ENCODE peak calls at places on chromosome 12, in six cellular contexts. V is GM12865, I is NCI-H1694 treated with DMSO at 0.1 percent for 48 hours, Q is HTR-8/SVneo, M is amniotic stem cell, B is posterior cingulate gyrus. P is an unnamed sample.

GRCh38 chr12:108807476-108807875 is 49.9 kb downstream of the SSH1 start:
- DNase-seq in V (no peak), I (no peak), Q (no peak), M (no peak), B (no peak), P (no peak)

GRCh38 chr12:73421832-73422231 is 1115.8 kb upstream of the ATXN7L3B start:
- DNase-seq in V (no peak), I (no peak), Q (peak), M (no peak), B (no peak), P (no peak)

GRCh38 chr12:1863823-1864222 is 43.5 kb downstream of the LRTM2 start:
- DNase-seq in V (no peak), I (no peak), Q (no peak), M (no peak), B (no peak), P (no peak)

GRCh38 chr12:55955800-55956508 is 9.9 kb downstream of the PMEL start:
- DNase-seq in V (peak), I (no peak), Q (peak), M (peak), B (no peak), P (no peak)

GRCh38 chr12:12717586-12718381 is 616 bp downstream of the CDKN1B start:
- DNase-seq in V (no peak), I (peak), Q (no peak), M (no peak), B (no peak), P (no peak)

GRCh38 chr12:103503546-103504480 is 8.0 kb upstream of the C12orf42 start:
- DNase-seq in V (peak), I (no peak), Q (no peak), M (no peak), B (no peak), P (no peak)

GRCh38 chr12:71521125-71521524 is 81.5 kb downstream of the LGR5 start:
- DNase-seq in V (no peak), I (no peak), Q (no peak), M (no peak), B (no peak), P (no peak)

GRCh38 chr12:95634622-95635621 is 83.6 kb upstream of the USP44 start:
- DNase-seq in V (no peak), I (no peak), Q (no peak), M (no peak), B (no peak), P (no peak)

GRCh38 chr12:53476769-53477209 is 22.5 kb downstream of the MAP3K12 start:
- DNase-seq in V (no peak), I (peak), Q (no peak), M (no peak), B (no peak), P (no peak)

GRCh38 chr12:122893208-122894151 is 2.4 kb downstream of the VPS37B start:
- DNase-seq in V (no peak), I (no peak), Q (no peak), M (no peak), B (no peak), P (no peak)

GRCh38 chr12:26768611-26769603 is 64.1 kb downstream of the ITPR2 start:
- DNase-seq in V (peak), I (no peak), Q (no peak), M (no peak), B (no peak), P (no peak)

GRCh38 chr12:70400124-70400523 is 34.0 kb downstream of the KCNMB4 start:
- DNase-seq in V (no peak), I (no peak), Q (no peak), M (no peak), B (no peak), P (no peak)

GRCh38 chr12:34591966-34592365 is 569.7 kb downstream of the ALG10 start:
- DNase-seq in V (no peak), I (no peak), Q (no peak), M (no peak), B (no peak), P (no peak)

GRCh38 chr12:117025481-117026151 is 73.6 kb downstream of the TESC start:
- DNase-seq in V (peak), I (peak), Q (peak), M (peak), B (peak), P (no peak)

GRCh38 chr12:115132145-115132544 is 448.2 kb upstream of the TBX3 start:
- DNase-seq in V (no peak), I (no peak), Q (peak), M (peak), B (no peak), P (no peak)

GRCh38 chr12:105555556-105555973 is 225.1 kb downstream of the C12orf75 start:
- DNase-seq in V (no peak), I (no peak), Q (no peak), M (no peak), B (no peak), P (no peak)

P was measured in brain pericyte.